ENCODE peak calls at places on chromosome 19, in eight cellular contexts. W is left lung, O is mucosa of descending colon, R is left ventricle myocardium inferior, B is psoas muscle, X is right lobe of liver, S is endodermal cell, J is lung. K is an unnamed sample. For H3K36me3 and H3K9me3, the result is how much of the 10 kb centered on the place peaks cover.

GRCh38 chr19:48842744-48843162 is 6.5 kb upstream of the HSD17B14 start:
- DNase-seq in W (no peak), O (no peak), R (no peak), B (no peak), X (no peak), S (peak), J (peak), K (peak)

GRCh38 chr19:55585658-55586339 is 5.2 kb upstream of the ZNF579 start:
- DNase-seq in W (peak), O (peak), R (peak), B (peak), X (peak), S (peak), J (peak), K (peak)

GRCh38 chr19:4038057-4038456 is 28.6 kb downstream of the ZBTB7A start:
- DNase-seq in W (peak), O (no peak), R (no peak), B (no peak), X (no peak), S (no peak), J (no peak), K (no peak)

GRCh38 chr19:34082289-34083077 is 89.8 kb upstream of the LSM14A start:
- DNase-seq in W (no peak), O (no peak), R (no peak), B (no peak), X (no peak), S (peak), J (no peak), K (peak)

GRCh38 chr19:34220472-34221063 is 33.8 kb upstream of the GARRE1 start:
- DNase-seq in W (no peak), O (no peak), R (no peak), B (peak), X (peak), S (peak), J (peak), K (peak)

GRCh38 chr19:49817964-49818690 is at the start of gene MED25:
- DNase-seq in W (peak), O (peak), R (peak), B (peak), X (peak), S (peak), J (peak), K (peak)

GRCh38 chr19:15378529-15379082 is 981 bp downstream of the AKAP8 start:
- DNase-seq in W (peak), O (peak), R (peak), B (no peak), X (peak), S (peak), J (peak), K (peak)

GRCh38 chr19:46288896-46289588 is 7.8 kb upstream of the HIF3A start:
- DNase-seq in W (no peak), O (no peak), R (peak), B (no peak), X (no peak), S (no peak), J (peak), K (no peak)

GRCh38 chr19:49553451-49554271 is 25.9 kb downstream of the RCN3 start:
- DNase-seq in W (no peak), O (peak), R (no peak), B (no peak), X (no peak), S (no peak), J (no peak), K (no peak)

GRCh38 chr19:30664358-30665058 is 292.3 kb downstream of the ZNF536 start:
- DNase-seq in W (no peak), O (no peak), R (peak), B (peak), X (peak), S (peak), J (no peak), K (peak)

GRCh38 chr19:8609210-8610040 is 1.1 kb downstream of the ADAMTS10 start:
- DNase-seq in W (peak), O (no peak), R (peak), B (peak), X (peak), S (peak), J (no peak), K (peak)

GRCh38 chr19:31149306-31149975 is 199.8 kb downstream of the TSHZ3 start:
- DNase-seq in W (no peak), O (no peak), R (no peak), B (no peak), X (no peak), S (no peak), J (no peak), K (peak)

GRCh38 chr19:55441692-55442321 is 1.3 kb downstream of the SHISA7 start:
- DNase-seq in W (no peak), O (no peak), R (no peak), B (no peak), X (peak), S (peak), J (no peak), K (peak)

GRCh38 chr19:17671906-17672305 is 16.2 kb downstream of the UNC13A start:
- DNase-seq in W (no peak), O (no peak), R (no peak), B (no peak), X (no peak), S (peak), J (no peak), K (peak)

GRCh38 chr19:49847731-49848696 is 2.9 kb upstream of the PTOV1 start:
- DNase-seq in W (peak), O (no peak), R (no peak), B (no peak), X (no peak), S (no peak), J (no peak), K (no peak)

GRCh38 chr19:18833849-18834643 is 2.3 kb downstream of the UPF1 start:
- DNase-seq in W (no peak), O (no peak), R (no peak), B (no peak), X (peak), S (no peak), J (no peak), K (no peak)

GRCh38 chr19:45613926-45614725 is 12.1 kb upstream of the GPR4 start:
- DNase-seq in W (no peak), O (peak), R (no peak), B (no peak), X (no peak), S (no peak), J (no peak), K (no peak)

GRCh38 chr19:52638601-52639000 is 446 bp upstream of the ZNF83 start:
- DNase-seq in W (peak), O (peak), R (peak), B (peak), X (no peak), S (no peak), J (no peak), K (no peak)

GRCh38 chr19:18477042-18477760 is 39.3 kb upstream of the ISYNA1 start:
- DNase-seq in W (no peak), O (no peak), R (no peak), B (no peak), X (no peak), S (no peak), J (no peak), K (no peak)

GRCh38 chr19:50922316-50922853 is 11.2 kb upstream of the KLK4 start:
- DNase-seq in W (peak), O (peak), R (peak), B (peak), X (peak), S (peak), J (peak), K (peak)

GRCh38 chr19:47106819-47107200 is 6.8 kb downstream of the ZC3H4 start:
- DNase-seq in W (no peak), O (no peak), R (no peak), B (no peak), X (no peak), S (no peak), J (no peak), K (no peak)

GRCh38 chr19:51107406-51108065 is 673 bp downstream of the CTU1 start:
- DNase-seq in W (no peak), O (no peak), R (no peak), B (peak), X (no peak), S (no peak), J (no peak), K (no peak)

GRCh38 chr19:14774373-14774772 is 4.0 kb downstream of the ADGRE2 start:
- DNase-seq in W (no peak), O (no peak), R (no peak), B (no peak), X (peak), S (no peak), J (no peak), K (no peak)

GRCh38 chr19:38251564-38252051 is 4.6 kb downstream of the PPP1R14A start:
- DNase-seq in W (no peak), O (no peak), R (peak), B (no peak), X (no peak), S (peak), J (no peak), K (no peak)

GRCh38 chr19:15860522-15860921 is 37.4 kb downstream of the CYP4F2 start:
- DNase-seq in W (no peak), O (no peak), R (no peak), B (no peak), X (no peak), S (no peak), J (no peak), K (no peak)

GRCh38 chr19:53047379-53047778 is 2.8 kb downstream of the ERVV-2 start:
- DNase-seq in W (no peak), O (no peak), R (no peak), B (no peak), X (no peak), S (no peak), J (no peak), K (no peak)

GRCh38 chr19:44955500-44956439 is 590 bp downstream of the CLPTM1 start:
- DNase-seq in W (no peak), O (no peak), R (no peak), B (no peak), X (no peak), S (no peak), J (no peak), K (no peak)

GRCh38 chr19:46503848-46504453 is 8.3 kb upstream of the PNMA8B start:
- DNase-seq in W (no peak), O (no peak), R (no peak), B (no peak), X (no peak), S (no peak), J (no peak), K (no peak)

GRCh38 chr19:51477343-51477742 is 996 bp upstream of the CEACAM18 start:
- DNase-seq in W (no peak), O (no peak), R (no peak), B (no peak), X (no peak), S (no peak), J (no peak), K (no peak)

GRCh38 chr19:38182536-38183210 is 41.3 kb downstream of the DPF1 start:
- DNase-seq in W (no peak), O (no peak), R (no peak), B (no peak), X (no peak), S (no peak), J (no peak), K (no peak)

GRCh38 chr19:16377521-16377920 is 52.9 kb downstream of the KLF2 start:
- DNase-seq in W (no peak), O (no peak), R (no peak), B (peak), X (no peak), S (no peak), J (no peak), K (no peak)

GRCh38 chr19:5395541-5395940 is 54.9 kb upstream of the PTPRS start:
- DNase-seq in W (no peak), O (no peak), R (no peak), B (no peak), X (no peak), S (no peak), J (no peak), K (no peak)
- TF ChIP-seq CTCF in W (no peak), O (no peak), R (no peak), B (no peak), X (no peak), S (no peak), J (no peak), K (no peak)

GRCh38 chr19:10155834-10156233 is 36.1 kb upstream of the EIF3G start:
- DNase-seq in W (peak), O (no peak), R (no peak), B (no peak), X (no peak), S (no peak), J (no peak), K (no peak)
- H3K36me3 ChIP-seq in W (under half), O (under half), R (half or more), B (under half), X (half or more), S (half or more), J (half or more), K (half or more)

DNA sequence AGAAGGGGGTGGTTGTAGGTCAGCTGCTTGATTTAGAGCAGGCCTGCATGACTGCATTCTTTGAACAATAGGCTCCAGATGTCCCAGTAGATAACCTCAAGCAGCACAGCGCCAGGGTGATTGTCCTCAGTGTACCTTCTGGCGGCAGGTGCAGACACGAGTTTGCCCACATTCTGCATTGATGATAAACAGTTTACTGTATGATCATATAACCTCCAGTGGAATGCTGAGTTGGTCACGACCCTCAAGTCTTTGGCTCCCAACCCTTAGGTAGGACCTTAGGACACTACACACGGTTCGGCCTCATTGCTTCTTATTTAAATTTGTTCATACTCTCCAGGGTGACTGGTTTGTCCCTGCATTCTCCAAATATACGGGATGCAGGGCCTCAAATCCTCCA is 12.2 kb downstream of the ZNF439 start:
- DNase-seq in W (no peak), O (no peak), R (no peak), B (no peak), X (no peak), S (no peak), J (no peak), K (no peak)
- H3K9me3 ChIP-seq in W (half or more), O (half or more), R (half or more), B (under half), X (under half), S (under half), J (under half), K (under half)

GRCh38 chr19:29379257-29379986 is 146.4 kb upstream of the VSTM2B start:
- DNase-seq in W (no peak), O (no peak), R (no peak), B (no peak), X (peak), S (peak), J (peak), K (no peak)
- TF ChIP-seq CTCF in W (no peak), O (no peak), R (no peak), B (no peak), X (no peak), S (no peak), J (no peak), K (no peak)

GRCh38 chr19:1432507-1432887 is 5.7 kb upstream of the RPS15 start:
- DNase-seq in W (no peak), O (peak), R (no peak), B (no peak), X (no peak), S (no peak), J (no peak), K (no peak)
- H3K36me3 ChIP-seq in W (under half), O (under half), R (half or more), B (under half), X (half or more), S (half or more), J (half or more), K (half or more)

GRCh38 chr19:42657551-42657950 is 62.8 kb upstream of the CEACAM8 start:
- DNase-seq in W (no peak), O (no peak), R (no peak), B (no peak), X (no peak), S (no peak), J (no peak), K (no peak)
- H3K9me3 ChIP-seq in W (under half), O (under half), R (under half), B (under half), X (under half), S (under half), J (under half), K (under half)

GRCh38 chr19:13428352-13428751 is 77.9 kb downstream of the CACNA1A start:
- DNase-seq in W (no peak), O (no peak), R (no peak), B (no peak), X (no peak), S (peak), J (no peak), K (no peak)
- TF ChIP-seq CTCF in W (peak), O (no peak), R (peak), B (peak), X (peak), S (peak), J (no peak), K (peak)

GRCh38 chr19:43731854-43732253 is 16.0 kb downstream of the IRGC start:
- DNase-seq in W (no peak), O (no peak), R (no peak), B (no peak), X (no peak), S (no peak), J (no peak), K (no peak)
- H3K36me3 ChIP-seq in W (under half), O (under half), R (half or more), B (under half), X (under half), S (half or more), J (half or more), K (half or more)

DNA sequence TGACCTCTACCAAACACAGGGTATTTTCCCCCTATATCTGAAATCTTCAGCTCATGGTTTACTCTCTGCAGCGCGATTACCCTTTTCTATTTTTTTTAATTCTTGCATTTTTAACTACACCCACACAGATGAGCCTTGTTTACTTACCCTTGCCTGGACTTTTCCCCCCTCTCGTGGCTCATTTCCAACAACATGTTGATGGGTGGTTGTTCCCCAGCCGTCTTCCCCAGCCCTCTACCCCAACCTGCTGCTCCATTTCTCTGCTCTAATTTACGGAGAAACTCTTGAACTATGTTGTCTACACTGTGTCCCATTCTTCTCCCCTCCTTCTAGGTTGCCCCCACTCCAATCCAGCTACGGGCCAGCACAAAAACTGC is 674 bp downstream of the ZNF790 start:
- DNase-seq in W (no peak), O (no peak), R (no peak), B (no peak), X (peak), S (no peak), J (no peak), K (no peak)
- H3K9me3 ChIP-seq in W (half or more), O (under half), R (under half), B (half or more), X (under half), S (under half), J (under half), K (under half)